ENCODE peak calls at places on chromosome 9, in eight cellular contexts. One of them, this sample, is unnamed.

GRCh38 chr9:35749515-35750255 is 598 bp downstream of the RGP1 start:
- DNase-seq in SK-MEL-5: no peak
- DNase-seq in NCI-H446: no peak
- DNase-seq in stimulated activated CD4-positive, alpha-beta T cell treated with anti-CD3 and anti-CD28 coated beads, Interleukin-2, amount 100 ng/mL, for 48 hours: peak
- DNase-seq in IMR-90: no peak
- DNase-seq in choroid plexus epithelial cell: no peak
- DNase-seq in iPS-NIHi11: peak
- DNase-seq in HTR-8/SVneo: no peak
- DNase-seq in this sample: no peak

GRCh38 chr9:114553202-114553601 is 34.4 kb upstream of the ATP6V1G1 start:
- DNase-seq in stimulated activated CD4-positive, alpha-beta T cell treated with anti-CD3 and anti-CD28 coated beads, Interleukin-2, amount 100 ng/mL, for 48 hours: no peak
- DNase-seq in HTR-8/SVneo: no peak
- DNase-seq in IMR-90: no peak
- DNase-seq in NCI-H446: no peak
- DNase-seq in SK-MEL-5: no peak
- DNase-seq in choroid plexus epithelial cell: no peak
- DNase-seq in iPS-NIHi11: no peak
- DNase-seq in this sample: no peak

GRCh38 chr9:120366646-120367019 is 213.3 kb downstream of the CDK5RAP2 start:
- DNase-seq in stimulated activated CD4-positive, alpha-beta T cell treated with anti-CD3 and anti-CD28 coated beads, Interleukin-2, amount 100 ng/mL, for 48 hours: no peak
- DNase-seq in SK-MEL-5: peak
- DNase-seq in HTR-8/SVneo: peak
- DNase-seq in iPS-NIHi11: peak
- DNase-seq in NCI-H446: peak
- DNase-seq in choroid plexus epithelial cell: peak
- DNase-seq in IMR-90: peak
- DNase-seq in this sample: peak

GRCh38 chr9:132609184-132609583 is 26.8 kb downstream of the BARHL1 start:
- DNase-seq in HTR-8/SVneo: no peak
- DNase-seq in IMR-90: no peak
- DNase-seq in iPS-NIHi11: no peak
- DNase-seq in stimulated activated CD4-positive, alpha-beta T cell treated with anti-CD3 and anti-CD28 coated beads, Interleukin-2, amount 100 ng/mL, for 48 hours: no peak
- DNase-seq in SK-MEL-5: no peak
- DNase-seq in NCI-H446: no peak
- DNase-seq in choroid plexus epithelial cell: no peak
- DNase-seq in this sample: no peak

GRCh38 chr9:33823801-33824200 is 6.8 kb downstream of the UBE2R2 start:
- DNase-seq in HTR-8/SVneo: no peak
- DNase-seq in SK-MEL-5: no peak
- DNase-seq in choroid plexus epithelial cell: no peak
- DNase-seq in iPS-NIHi11: no peak
- DNase-seq in stimulated activated CD4-positive, alpha-beta T cell treated with anti-CD3 and anti-CD28 coated beads, Interleukin-2, amount 100 ng/mL, for 48 hours: no peak
- DNase-seq in NCI-H446: no peak
- DNase-seq in IMR-90: no peak
- DNase-seq in this sample: no peak

GRCh38 chr9:4849364-4849763 is 56.6 kb downstream of the RCL1 start:
- DNase-seq in stimulated activated CD4-positive, alpha-beta T cell treated with anti-CD3 and anti-CD28 coated beads, Interleukin-2, amount 100 ng/mL, for 48 hours: no peak
- DNase-seq in iPS-NIHi11: no peak
- DNase-seq in NCI-H446: no peak
- DNase-seq in SK-MEL-5: no peak
- DNase-seq in HTR-8/SVneo: no peak
- DNase-seq in choroid plexus epithelial cell: no peak
- DNase-seq in IMR-90: no peak
- DNase-seq in this sample: no peak

GRCh38 chr9:27436234-27436633 is 87.9 kb upstream of the IFNK start:
- DNase-seq in HTR-8/SVneo: no peak
- DNase-seq in SK-MEL-5: no peak
- DNase-seq in NCI-H446: no peak
- DNase-seq in choroid plexus epithelial cell: peak
- DNase-seq in iPS-NIHi11: no peak
- DNase-seq in IMR-90: no peak
- DNase-seq in stimulated activated CD4-positive, alpha-beta T cell treated with anti-CD3 and anti-CD28 coated beads, Interleukin-2, amount 100 ng/mL, for 48 hours: no peak
- DNase-seq in this sample: no peak

GRCh38 chr9:8315211-8315610 is 515.6 kb upstream of the DMAC1 start:
- DNase-seq in choroid plexus epithelial cell: no peak
- DNase-seq in IMR-90: peak
- DNase-seq in HTR-8/SVneo: no peak
- DNase-seq in stimulated activated CD4-positive, alpha-beta T cell treated with anti-CD3 and anti-CD28 coated beads, Interleukin-2, amount 100 ng/mL, for 48 hours: no peak
- DNase-seq in SK-MEL-5: no peak
- DNase-seq in NCI-H446: no peak
- DNase-seq in iPS-NIHi11: no peak
- DNase-seq in this sample: no peak

GRCh38 chr9:102124465-102124864 is 386.0 kb upstream of the GRIN3A start:
- DNase-seq in SK-MEL-5: no peak
- DNase-seq in stimulated activated CD4-positive, alpha-beta T cell treated with anti-CD3 and anti-CD28 coated beads, Interleukin-2, amount 100 ng/mL, for 48 hours: no peak
- DNase-seq in NCI-H446: no peak
- DNase-seq in iPS-NIHi11: no peak
- DNase-seq in IMR-90: no peak
- DNase-seq in HTR-8/SVneo: no peak
- DNase-seq in choroid plexus epithelial cell: no peak
- DNase-seq in this sample: no peak

GRCh38 chr9:35914307-35914807 is 5.1 kb downstream of the SPAAR start:
- DNase-seq in IMR-90: peak
- DNase-seq in stimulated activated CD4-positive, alpha-beta T cell treated with anti-CD3 and anti-CD28 coated beads, Interleukin-2, amount 100 ng/mL, for 48 hours: no peak
- DNase-seq in iPS-NIHi11: no peak
- DNase-seq in SK-MEL-5: peak
- DNase-seq in NCI-H446: no peak
- DNase-seq in choroid plexus epithelial cell: peak
- DNase-seq in HTR-8/SVneo: no peak
- DNase-seq in this sample: no peak

GRCh38 chr9:133770076-133770777 is 32.1 kb upstream of the SARDH start:
- DNase-seq in HTR-8/SVneo: no peak
- DNase-seq in iPS-NIHi11: no peak
- DNase-seq in stimulated activated CD4-positive, alpha-beta T cell treated with anti-CD3 and anti-CD28 coated beads, Interleukin-2, amount 100 ng/mL, for 48 hours: no peak
- DNase-seq in NCI-H446: no peak
- DNase-seq in IMR-90: no peak
- DNase-seq in SK-MEL-5: no peak
- DNase-seq in choroid plexus epithelial cell: no peak
- DNase-seq in this sample: no peak

GRCh38 chr9:129027224-129027684 is 877 bp downstream of the SH3GLB2 start:
- DNase-seq in SK-MEL-5: peak
- DNase-seq in choroid plexus epithelial cell: no peak
- DNase-seq in HTR-8/SVneo: no peak
- DNase-seq in IMR-90: no peak
- DNase-seq in iPS-NIHi11: no peak
- DNase-seq in stimulated activated CD4-positive, alpha-beta T cell treated with anti-CD3 and anti-CD28 coated beads, Interleukin-2, amount 100 ng/mL, for 48 hours: no peak
- DNase-seq in NCI-H446: no peak
- DNase-seq in this sample: no peak

GRCh38 chr9:70921126-70921525 is 200.3 kb downstream of the TRPM3 start:
- DNase-seq in IMR-90: peak
- DNase-seq in choroid plexus epithelial cell: peak
- DNase-seq in stimulated activated CD4-positive, alpha-beta T cell treated with anti-CD3 and anti-CD28 coated beads, Interleukin-2, amount 100 ng/mL, for 48 hours: no peak
- DNase-seq in iPS-NIHi11: no peak
- DNase-seq in NCI-H446: no peak
- DNase-seq in HTR-8/SVneo: no peak
- DNase-seq in SK-MEL-5: peak
- DNase-seq in this sample: peak

GRCh38 chr9:21576331-21577189 is 94.4 kb upstream of the IFNE start:
- DNase-seq in IMR-90: peak
- DNase-seq in SK-MEL-5: no peak
- DNase-seq in stimulated activated CD4-positive, alpha-beta T cell treated with anti-CD3 and anti-CD28 coated beads, Interleukin-2, amount 100 ng/mL, for 48 hours: no peak
- DNase-seq in choroid plexus epithelial cell: peak
- DNase-seq in HTR-8/SVneo: peak
- DNase-seq in NCI-H446: no peak
- DNase-seq in iPS-NIHi11: peak
- DNase-seq in this sample: peak

GRCh38 chr9:36166150-36166927 is 2.8 kb upstream of the CCIN start:
- DNase-seq in iPS-NIHi11: peak
- DNase-seq in IMR-90: peak
- DNase-seq in SK-MEL-5: peak
- DNase-seq in stimulated activated CD4-positive, alpha-beta T cell treated with anti-CD3 and anti-CD28 coated beads, Interleukin-2, amount 100 ng/mL, for 48 hours: peak
- DNase-seq in HTR-8/SVneo: peak
- DNase-seq in NCI-H446: peak
- DNase-seq in choroid plexus epithelial cell: peak
- DNase-seq in this sample: peak

GRCh38 chr9:112031400-112031799 is 134.8 kb downstream of the UGCG start:
- DNase-seq in choroid plexus epithelial cell: no peak
- DNase-seq in HTR-8/SVneo: no peak
- DNase-seq in NCI-H446: no peak
- DNase-seq in SK-MEL-5: no peak
- DNase-seq in iPS-NIHi11: no peak
- DNase-seq in IMR-90: no peak
- DNase-seq in stimulated activated CD4-positive, alpha-beta T cell treated with anti-CD3 and anti-CD28 coated beads, Interleukin-2, amount 100 ng/mL, for 48 hours: no peak
- DNase-seq in this sample: no peak

GRCh38 chr9:126986506-126986951 is 71.9 kb downstream of the RALGPS1 start:
- DNase-seq in iPS-NIHi11: no peak
- DNase-seq in IMR-90: no peak
- DNase-seq in choroid plexus epithelial cell: no peak
- DNase-seq in stimulated activated CD4-positive, alpha-beta T cell treated with anti-CD3 and anti-CD28 coated beads, Interleukin-2, amount 100 ng/mL, for 48 hours: no peak
- DNase-seq in SK-MEL-5: no peak
- DNase-seq in NCI-H446: no peak
- DNase-seq in HTR-8/SVneo: no peak
- DNase-seq in this sample: no peak

GRCh38 chr9:84061613-84062205 is 81.1 kb downstream of the RMI1 start:
- DNase-seq in iPS-NIHi11: no peak
- DNase-seq in choroid plexus epithelial cell: no peak
- DNase-seq in IMR-90: no peak
- DNase-seq in NCI-H446: no peak
- DNase-seq in SK-MEL-5: no peak
- DNase-seq in HTR-8/SVneo: no peak
- DNase-seq in stimulated activated CD4-positive, alpha-beta T cell treated with anti-CD3 and anti-CD28 coated beads, Interleukin-2, amount 100 ng/mL, for 48 hours: no peak
- DNase-seq in this sample: no peak

GRCh38 chr9:6641561-6641960 is 4.0 kb downstream of the GLDC start:
- DNase-seq in HTR-8/SVneo: no peak
- DNase-seq in stimulated activated CD4-positive, alpha-beta T cell treated with anti-CD3 and anti-CD28 coated beads, Interleukin-2, amount 100 ng/mL, for 48 hours: no peak
- DNase-seq in choroid plexus epithelial cell: no peak
- DNase-seq in iPS-NIHi11: no peak
- DNase-seq in NCI-H446: no peak
- DNase-seq in IMR-90: no peak
- DNase-seq in SK-MEL-5: no peak
- DNase-seq in this sample: no peak

GRCh38 chr9:110399983-110400382 is 62.3 kb upstream of the TXNDC8 start:
- DNase-seq in NCI-H446: no peak
- DNase-seq in IMR-90: no peak
- DNase-seq in iPS-NIHi11: no peak
- DNase-seq in HTR-8/SVneo: no peak
- DNase-seq in stimulated activated CD4-positive, alpha-beta T cell treated with anti-CD3 and anti-CD28 coated beads, Interleukin-2, amount 100 ng/mL, for 48 hours: no peak
- DNase-seq in SK-MEL-5: no peak
- DNase-seq in choroid plexus epithelial cell: no peak
- DNase-seq in this sample: no peak

GRCh38 chr9:130902204-130903185 is 5.9 kb upstream of the QRFP start:
- DNase-seq in iPS-NIHi11: no peak
- DNase-seq in IMR-90: no peak
- DNase-seq in HTR-8/SVneo: no peak
- DNase-seq in SK-MEL-5: no peak
- DNase-seq in NCI-H446: no peak
- DNase-seq in choroid plexus epithelial cell: no peak
- DNase-seq in stimulated activated CD4-positive, alpha-beta T cell treated with anti-CD3 and anti-CD28 coated beads, Interleukin-2, amount 100 ng/mL, for 48 hours: no peak
- DNase-seq in this sample: no peak